ENCODE peak calls at places on chromosomes 4 and X, in four cellular contexts. S is omental fat pad, P is hypothalamus, T is posterior cingulate gyrus. U is an unnamed sample.

GRCh38 chrX:16839852-16840460 is 30.2 kb downstream of the RBBP7 start:
- DNase-seq in S (no peak), P (no peak), T (peak), U (no peak)

GRCh38 chr4:105520819-105521790 is 31.3 kb upstream of the ARHGEF38 start:
- DNase-seq in S (no peak), P (no peak), T (peak), U (no peak)

GRCh38 chr4:145583191-145583590 is 36.0 kb upstream of the MMAA start:
- DNase-seq in S (no peak), P (no peak), T (no peak), U (no peak)

GRCh38 chrX:24097741-24098140 is 43.0 kb downstream of the EIF2S3 start:
- DNase-seq in S (no peak), P (no peak), T (no peak), U (no peak)

GRCh38 chrX:153779891-153780677 is 757 bp upstream of the SRPK3 start:
- DNase-seq in S (no peak), P (no peak), T (no peak), U (no peak)

GRCh38 chr4:179989975-179990374 is 2253.2 kb upstream of the TENM3 start:
- DNase-seq in S (no peak), P (no peak), T (no peak), U (peak)

GRCh38 chrX:149374751-149375150 is 130.4 kb downstream of the IDS start:
- DNase-seq in S (no peak), P (no peak), T (no peak), U (no peak)

GRCh38 chr4:139278956-139279722 is 886 bp downstream of the MGARP start:
- DNase-seq in S (no peak), P (no peak), T (peak), U (no peak)

GRCh38 chrX:21047034-21047455 is 327.2 kb upstream of the CNKSR2 start:
- DNase-seq in S (no peak), P (no peak), T (no peak), U (no peak)

GRCh38 chr4:5165419-5166369 is 114.4 kb downstream of the STK32B start:
- DNase-seq in S (no peak), P (no peak), T (no peak), U (no peak)

GRCh38 chrX:24796204-24796603 is 102.5 kb downstream of the POLA1 start:
- DNase-seq in S (no peak), P (no peak), T (no peak), U (no peak)

GRCh38 chrX:11770320-11770719 is 12.3 kb downstream of the MSL3 start:
- DNase-seq in S (no peak), P (no peak), T (no peak), U (peak)

GRCh38 chr4:11602606-11603355 is 174.1 kb upstream of the HS3ST1 start:
- DNase-seq in S (no peak), P (no peak), T (no peak), U (no peak)

GRCh38 chrX:153052534-153052933 is 3.7 kb upstream of the PNMA3 start:
- DNase-seq in S (no peak), P (no peak), T (no peak), U (no peak)

GRCh38 chr4:83115000-83115399 is 471 bp upstream of the PLAC8 start:
- DNase-seq in S (no peak), P (no peak), T (no peak), U (no peak)

GRCh38 chr4:122015203-122015602 is 63.3 kb upstream of the TRPC3 start:
- DNase-seq in S (no peak), P (no peak), T (no peak), U (no peak)

GRCh38 chr4:162682651-162683050 is 484.0 kb downstream of the NAF1 start:
- DNase-seq in S (no peak), P (no peak), T (no peak), U (no peak)

GRCh38 chr4:108425988-108426387 is 194.4 kb upstream of the RPL34 start:
- DNase-seq in S (no peak), P (no peak), T (no peak), U (no peak)

GRCh38 chrX:72127332-72127731 is 4.4 kb downstream of the RTL5 start:
- DNase-seq in S (no peak), P (no peak), T (no peak), U (no peak)

GRCh38 chr4:39279416-39279815 is 86.7 kb downstream of the RFC1 start:
- DNase-seq in S (no peak), P (no peak), T (no peak), U (no peak)

GRCh38 chr4:108060164-108060563 is 70.5 kb downstream of the HADH start:
- DNase-seq in S (no peak), P (no peak), T (no peak), U (no peak)

GRCh38 chrX:54358424-54359211 is 772 bp upstream of the WNK3 start:
- DNase-seq in S (no peak), P (peak), T (peak), U (peak)

GRCh38 chr4:83112239-83112638 is 2.3 kb downstream of the PLAC8 start:
- DNase-seq in S (no peak), P (no peak), T (no peak), U (no peak)

GRCh38 chrX:129557844-129558243 is 17.8 kb downstream of the OCRL start:
- DNase-seq in S (no peak), P (no peak), T (no peak), U (no peak)

GRCh38 chr4:106369456-106370060 is 980 bp upstream of the GIMD1 start:
- DNase-seq in S (no peak), P (no peak), T (peak), U (no peak)

GRCh38 chr4:115030281-115030680 is 83.1 kb downstream of the NDST4 start:
- DNase-seq in S (no peak), P (no peak), T (no peak), U (no peak)